ENCODE peak calls at places on chromosomes 6 and 20, in nine cellular contexts. S, M, F, T, P, X, Y, V and C are unnamed samples.

GRCh38 chr6:29506446-29507067 is 18.8 kb upstream of the MAS1L start:
- DNase-seq in S (no peak), M (no peak), F (no peak), T (no peak), P (no peak), X (no peak), Y (no peak), V (no peak), C (no peak)

GRCh38 chr6:150813993-150814359 is 51.5 kb upstream of the MTHFD1L start:
- DNase-seq in S (peak; percentile 10), M (no peak), F (no peak), T (no peak), P (no peak), X (peak; percentile 77), Y (peak; percentile 87), V (no peak), C (no peak)

GRCh38 chr6:35248300-35248699 is 11.2 kb upstream of the ZNF76 start:
- DNase-seq in S (no peak), M (peak; percentile 28), F (no peak), T (no peak), P (no peak), X (no peak), Y (no peak), V (no peak), C (no peak)

GRCh38 chr20:25178563-25179438 is 16.7 kb upstream of the ENTPD6 start:
- DNase-seq in S (peak; percentile 89), M (no peak), F (no peak), T (no peak), P (peak; percentile 65), X (peak; percentile 96), Y (peak; percentile 83), V (no peak), C (peak; percentile 66)

GRCh38 chr20:16317445-16318362 is 255.5 kb downstream of the KIF16B start:
- DNase-seq in S (no peak), M (no peak), F (no peak), T (no peak), P (no peak), X (no peak), Y (no peak), V (no peak), C (no peak)

GRCh38 chr6:162489406-162489976 is 238.1 kb downstream of the PRKN start:
- DNase-seq in S (no peak), M (no peak), F (no peak), T (no peak), P (no peak), X (no peak), Y (no peak), V (no peak), C (no peak)

GRCh38 chr6:147087641-147088040 is 116.6 kb upstream of the STXBP5 start:
- DNase-seq in S (peak; percentile 29), M (no peak), F (no peak), T (no peak), P (no peak), X (no peak), Y (no peak), V (no peak), C (no peak)

GRCh38 chr20:37305839-37306238 is 16.4 kb downstream of the MANBAL start:
- DNase-seq in S (no peak), M (peak; percentile 21), F (no peak), T (no peak), P (no peak), X (no peak), Y (no peak), V (no peak), C (no peak)

GRCh38 chr6:170097505-170098427 is 193.1 kb downstream of the DLL1 start:
- DNase-seq in S (no peak), M (peak; percentile 37), F (peak; percentile 18), T (no peak), P (no peak), X (no peak), Y (no peak), V (no peak), C (no peak)

GRCh38 chr20:48002517-48002970 is 217.3 kb upstream of the SULF2 start:
- DNase-seq in S (peak; percentile 68), M (no peak), F (no peak), T (no peak), P (no peak), X (no peak), Y (peak; percentile 50), V (no peak), C (no peak)

GRCh38 chr6:158772851-158773371 is 46.3 kb downstream of the EZR start:
- DNase-seq in S (peak; percentile 46), M (no peak), F (no peak), T (no peak), P (no peak), X (peak; percentile 84), Y (no peak), V (no peak), C (peak; percentile 9)

GRCh38 chr20:4546786-4547185 is 174.9 kb upstream of the PRND start:
- DNase-seq in S (peak; percentile 44), M (no peak), F (no peak), T (no peak), P (peak; percentile 54), X (peak; percentile 92), Y (peak; percentile 74), V (no peak), C (peak; percentile 78)

GRCh38 chr20:10253750-10254149 is 35.1 kb downstream of the SNAP25 start:
- DNase-seq in S (no peak), M (no peak), F (no peak), T (no peak), P (no peak), X (no peak), Y (no peak), V (no peak), C (no peak)

GRCh38 chr20:60868316-60868891 is 383.7 kb upstream of the CDH4 start:
- DNase-seq in S (no peak), M (no peak), F (no peak), T (no peak), P (no peak), X (no peak), Y (no peak), V (no peak), C (no peak)

GRCh38 chr6:22926613-22927348 is 357.4 kb downstream of the HDGFL1 start:
- DNase-seq in S (peak; percentile 73), M (no peak), F (no peak), T (no peak), P (no peak), X (no peak), Y (no peak), V (no peak), C (peak; percentile 26)

GRCh38 chr20:43691928-43692524 is 25.1 kb downstream of the MYBL2 start:
- DNase-seq in S (peak; percentile 56), M (peak; percentile 69), F (peak; percentile 85), T (peak; percentile 24), P (no peak), X (peak; percentile 68), Y (peak; percentile 52), V (no peak), C (peak; percentile 47)

GRCh38 chr6:47672816-47673215 is 25.6 kb upstream of the ADGRF4 start:
- DNase-seq in S (no peak), M (no peak), F (no peak), T (no peak), P (no peak), X (no peak), Y (peak; percentile 50), V (no peak), C (no peak)

GRCh38 chr20:48763183-48764030 is 64.4 kb downstream of the PREX1 start:
- DNase-seq in S (no peak), M (no peak), F (no peak), T (no peak), P (no peak), X (no peak), Y (no peak), V (no peak), C (no peak)

GRCh38 chr6:21033095-21033494 is 498.8 kb downstream of the CDKAL1 start:
- DNase-seq in S (peak; percentile 30), M (no peak), F (no peak), T (no peak), P (no peak), X (no peak), Y (no peak), V (no peak), C (no peak)

GRCh38 chr6:56690519-56691200 is 48.0 kb upstream of the DST start:
- DNase-seq in S (peak; percentile 78), M (no peak), F (no peak), T (no peak), P (no peak), X (peak; percentile 36), Y (peak; percentile 75), V (no peak), C (peak; percentile 67)

GRCh38 chr20:2236266-2236665 is 59.5 kb upstream of the TGM3 start:
- DNase-seq in S (peak; percentile 73), M (no peak), F (no peak), T (no peak), P (no peak), X (peak; percentile 65), Y (peak; percentile 27), V (no peak), C (no peak)

GRCh38 chr6:125262026-125263013 is 39.4 kb downstream of the HDDC2 start:
- DNase-seq in S (peak; percentile 58), M (no peak), F (no peak), T (no peak), P (no peak), X (no peak), Y (no peak), V (peak; percentile 8), C (no peak)

GRCh38 chr20:36154696-36155628 is at the start of gene EPB41L1:
- DNase-seq in S (peak; percentile 38), M (peak; percentile 68), F (no peak), T (no peak), P (no peak), X (no peak), Y (no peak), V (no peak), C (peak; percentile 38)

GRCh38 chr6:79307321-79308036 is 73.0 kb upstream of the HMGN3 start:
- DNase-seq in S (no peak), M (no peak), F (no peak), T (no peak), P (no peak), X (peak; percentile 8), Y (peak; percentile 93), V (no peak), C (no peak)

GRCh38 chr6:35640017-35640664 is 48.6 kb downstream of the FKBP5 start:
- DNase-seq in S (no peak), M (no peak), F (no peak), T (no peak), P (no peak), X (no peak), Y (peak; percentile 29), V (no peak), C (no peak)

GRCh38 chr6:33995873-33996475 is 149.9 kb downstream of the GRM4 start:
- DNase-seq in S (no peak), M (no peak), F (no peak), T (no peak), P (no peak), X (no peak), Y (no peak), V (no peak), C (no peak)

GRCh38 chr20:41418031-41418430 is 51.4 kb upstream of the EMILIN3 start:
- DNase-seq in S (no peak), M (no peak), F (no peak), T (no peak), P (no peak), X (no peak), Y (no peak), V (no peak), C (no peak)

GRCh38 chr20:57061058-57061900 is 205.2 kb downstream of the BMP7 start:
- DNase-seq in S (peak; percentile 12), M (peak; percentile 68), F (peak; percentile 29), T (no peak), P (no peak), X (peak; percentile 79), Y (peak; percentile 13), V (no peak), C (peak; percentile 67)

GRCh38 chr6:157226761-157227160 is 96.6 kb downstream of the TMEM242 start:
- DNase-seq in S (peak; percentile 38), M (no peak), F (no peak), T (no peak), P (no peak), X (no peak), Y (peak; percentile 40), V (no peak), C (no peak)

GRCh38 chr20:4740774-4741431 is 19.2 kb downstream of the PRND start:
- DNase-seq in S (peak; percentile 54), M (peak; percentile 76), F (peak; percentile 87), T (peak; percentile 59), P (no peak), X (no peak), Y (peak; percentile 30), V (peak; percentile 72), C (peak; percentile 50)

GRCh38 chr6:17429381-17430061 is 36.1 kb downstream of the CAP2 start:
- DNase-seq in S (no peak), M (no peak), F (no peak), T (no peak), P (no peak), X (no peak), Y (peak; percentile 20), V (no peak), C (peak; percentile 63)